ENCODE peak calls at places on chromosomes 7 and 10, in ten cellular contexts. T, B, Z, I, K, J, X, W, G and D are unnamed samples.

GRCh38 chr10:8050561-8051108 is 3.9 kb upstream of the GATA3 start:
- DNase-seq in T (peak; percentile 43), B (peak; percentile 45), Z (no peak), I (peak; percentile 67), K (no peak), J (no peak), X (peak; percentile 80), W (no peak), G (no peak), D (no peak)

GRCh38 chr7:137328389-137329120 is 15.0 kb downstream of the PTN start:
- DNase-seq in T (no peak), B (no peak), Z (no peak), I (no peak), K (no peak), J (no peak), X (no peak), W (no peak), G (no peak), D (no peak)

GRCh38 chr7:41977165-41977651 is 259.8 kb downstream of the GLI3 start:
- DNase-seq in T (no peak), B (peak; percentile 58), Z (peak; percentile 55), I (peak; percentile 42), K (peak; percentile 58), J (peak; percentile 3), X (no peak), W (no peak), G (no peak), D (peak; percentile 33)

GRCh38 chr10:89591111-89591795 is 53.8 kb downstream of the PANK1 start:
- DNase-seq in T (no peak), B (no peak), Z (no peak), I (no peak), K (no peak), J (no peak), X (no peak), W (no peak), G (no peak), D (no peak)

GRCh38 chr7:120677535-120677934 is 180.4 kb downstream of the TSPAN12 start:
- DNase-seq in T (no peak), B (no peak), Z (no peak), I (no peak), K (no peak), J (no peak), X (no peak), W (no peak), G (no peak), D (no peak)

GRCh38 chr10:80408198-80409085 is at the start of gene PRXL2A:
- DNase-seq in T (peak; percentile 81), B (peak; percentile 65), Z (no peak), I (peak; percentile 85), K (peak; percentile 52), J (no peak), X (peak; percentile 93), W (peak; percentile 83), G (peak; percentile 89), D (no peak)

GRCh38 chr7:142957723-142958122 is 4.4 kb downstream of the KEL start:
- DNase-seq in T (no peak), B (no peak), Z (no peak), I (no peak), K (no peak), J (no peak), X (no peak), W (no peak), G (no peak), D (no peak)

GRCh38 chr7:148142660-148143248 is 447.8 kb upstream of the C7orf33 start:
- DNase-seq in T (no peak), B (peak; percentile 41), Z (peak; percentile 11), I (peak; percentile 17), K (peak; percentile 57), J (no peak), X (no peak), W (no peak), G (no peak), D (peak; percentile 17)

GRCh38 chr7:374706-375490 is 84.9 kb downstream of the FOXL3 start:
- DNase-seq in T (no peak), B (no peak), Z (no peak), I (no peak), K (no peak), J (no peak), X (peak; percentile 44), W (no peak), G (no peak), D (no peak)

GRCh38 chr7:155287229-155287935 is 10.3 kb upstream of the INSIG1 start:
- DNase-seq in T (no peak), B (no peak), Z (no peak), I (no peak), K (no peak), J (no peak), X (peak; percentile 50), W (no peak), G (no peak), D (no peak)

GRCh38 chr7:90618880-90619279 is 22.8 kb downstream of the CDK14 start:
- DNase-seq in T (no peak), B (no peak), Z (no peak), I (no peak), K (no peak), J (no peak), X (no peak), W (no peak), G (no peak), D (no peak)

GRCh38 chr10:43417950-43418768 is 9.2 kb upstream of the HNRNPF start:
- DNase-seq in T (peak; percentile 51), B (peak; percentile 82), Z (no peak), I (no peak), K (no peak), J (no peak), X (peak; percentile 77), W (peak; percentile 82), G (no peak), D (no peak)

GRCh38 chr10:17765602-17766001 is 13.6 kb downstream of the TMEM236 start:
- DNase-seq in T (no peak), B (no peak), Z (no peak), I (no peak), K (no peak), J (no peak), X (no peak), W (no peak), G (no peak), D (no peak)

GRCh38 chr7:101216860-101217387 is 457 bp downstream of the PLOD3 start:
- DNase-seq in T (no peak), B (no peak), Z (no peak), I (peak; percentile 31), K (no peak), J (no peak), X (no peak), W (no peak), G (no peak), D (no peak)

GRCh38 chr10:12181065-12181775 is 14.5 kb downstream of the NUDT5 start:
- DNase-seq in T (peak; percentile 60), B (no peak), Z (no peak), I (no peak), K (no peak), J (no peak), X (peak; percentile 80), W (peak; percentile 23), G (no peak), D (no peak)

GRCh38 chr7:132221356-132221755 is 354.9 kb downstream of the PLXNA4 start:
- DNase-seq in T (no peak), B (peak; percentile 20), Z (no peak), I (no peak), K (no peak), J (no peak), X (no peak), W (no peak), G (no peak), D (no peak)

GRCh38 chr10:127458171-127458810 is 90.8 kb upstream of the NPS start:
- DNase-seq in T (no peak), B (no peak), Z (no peak), I (no peak), K (no peak), J (no peak), X (no peak), W (no peak), G (peak; percentile 73), D (no peak)

GRCh38 chr7:75971309-75971960 is 23.0 kb downstream of the TMEM120A start:
- DNase-seq in T (no peak), B (no peak), Z (no peak), I (no peak), K (no peak), J (no peak), X (no peak), W (no peak), G (no peak), D (no peak)

GRCh38 chr10:86443936-86444335 is 77.3 kb upstream of the GRID1 start:
- DNase-seq in T (no peak), B (no peak), Z (peak; percentile 7), I (no peak), K (no peak), J (no peak), X (no peak), W (no peak), G (no peak), D (no peak)